ENCODE peak calls at places on chromosomes 11 and 22, in four cellular contexts. One of them, this sample, is unnamed.

GRCh38 chr11:1632053-1632714 is 2.6 kb downstream of the KRTAP5-5 start:
- DNase-seq in K562: no peak
- DNase-seq in A549: no peak
- DNase-seq in GM12878: no peak
- DNase-seq in this sample: no peak

GRCh38 chr11:76152086-76152658 is 54.1 kb downstream of the WNT11 start:
- DNase-seq in A549: peak; percentile 84
- DNase-seq in K562: peak; percentile 89
- DNase-seq in GM12878: peak; percentile 60
- DNase-seq in this sample: no peak

GRCh38 chr11:133072858-133073582 is 459.3 kb downstream of the OPCML start:
- DNase-seq in K562: no peak
- DNase-seq in A549: no peak
- DNase-seq in GM12878: no peak
- DNase-seq in this sample: no peak

GRCh38 chr22:22940961-22941605 is 53.5 kb downstream of the IGLL5 start:
- DNase-seq in GM12878: no peak
- DNase-seq in A549: no peak
- DNase-seq in K562: no peak
- DNase-seq in this sample: no peak

GRCh38 chr22:35154937-35155387 is 89.0 kb downstream of the ISX start:
- DNase-seq in A549: peak; percentile 64
- DNase-seq in GM12878: no peak
- DNase-seq in K562: peak; percentile 54
- DNase-seq in this sample: peak; percentile 63

GRCh38 chr11:66906077-66906929 is 49.4 kb downstream of the LRFN4 start:
- DNase-seq in K562: no peak
- DNase-seq in A549: peak; percentile 61
- DNase-seq in GM12878: no peak
- DNase-seq in this sample: no peak

GRCh38 chr11:90840071-90840470 is 617.2 kb upstream of the CHORDC1 start:
- DNase-seq in K562: no peak
- DNase-seq in GM12878: no peak
- DNase-seq in A549: no peak
- DNase-seq in this sample: no peak

GRCh38 chr11:128888034-128888985 is 2.8 kb upstream of the KCNJ5 start:
- DNase-seq in A549: no peak
- DNase-seq in K562: no peak
- DNase-seq in GM12878: no peak
- DNase-seq in this sample: no peak

GRCh38 chr22:48908547-48908946 is 919.1 kb downstream of the BRD1 start:
- DNase-seq in GM12878: no peak
- DNase-seq in K562: no peak
- DNase-seq in A549: no peak
- DNase-seq in this sample: no peak

GRCh38 chr11:133619397-133619796 is 87.1 kb upstream of the OPCML start:
- DNase-seq in A549: no peak
- DNase-seq in GM12878: no peak
- DNase-seq in K562: no peak
- DNase-seq in this sample: no peak

GRCh38 chr11:64928957-64929356 is 4.5 kb downstream of the PPP2R5B start:
- DNase-seq in GM12878: no peak
- DNase-seq in K562: no peak
- DNase-seq in A549: no peak
- DNase-seq in this sample: no peak

GRCh38 chr11:65014146-65014960 is at the start of gene ARL2:
- DNase-seq in GM12878: no peak
- DNase-seq in K562: peak; percentile 90
- DNase-seq in A549: no peak
- DNase-seq in this sample: no peak

GRCh38 chr11:113906038-113906437 is 1.4 kb downstream of the HTR3B start:
- DNase-seq in GM12878: no peak
- DNase-seq in A549: peak; percentile 54
- DNase-seq in K562: no peak
- DNase-seq in this sample: no peak

GRCh38 chr11:45518096-45518852 is 147.1 kb downstream of the CHST1 start:
- DNase-seq in GM12878: no peak
- DNase-seq in K562: peak; percentile 79
- DNase-seq in A549: no peak
- DNase-seq in this sample: no peak

GRCh38 chr11:111586305-111586915 is 15.8 kb upstream of the SIK2 start:
- DNase-seq in A549: peak; percentile 56
- DNase-seq in K562: peak; percentile 25
- DNase-seq in GM12878: no peak
- DNase-seq in this sample: peak; percentile 27

GRCh38 chr22:25996669-25997068 is 172.6 kb upstream of the SEZ6L start:
- DNase-seq in A549: no peak
- DNase-seq in K562: no peak
- DNase-seq in GM12878: no peak
- DNase-seq in this sample: no peak

GRCh38 chr11:111719379-111719778 is 46.8 kb downstream of the PPP2R1B start:
- DNase-seq in A549: no peak
- DNase-seq in K562: no peak
- DNase-seq in GM12878: no peak
- DNase-seq in this sample: no peak

GRCh38 chr22:22002526-22003055 is 20.0 kb upstream of the TOP3B start:
- DNase-seq in K562: no peak
- DNase-seq in A549: no peak
- DNase-seq in GM12878: no peak
- DNase-seq in this sample: no peak

GRCh38 chr11:60785806-60786361 is 751 bp downstream of the MS4A10 start:
- DNase-seq in A549: no peak
- DNase-seq in GM12878: no peak
- DNase-seq in K562: no peak
- DNase-seq in this sample: no peak

GRCh38 chr11:31419669-31420068 is 50.0 kb downstream of the DNAJC24 start:
- DNase-seq in GM12878: no peak
- DNase-seq in K562: no peak
- DNase-seq in A549: no peak
- DNase-seq in this sample: no peak

DNA sequence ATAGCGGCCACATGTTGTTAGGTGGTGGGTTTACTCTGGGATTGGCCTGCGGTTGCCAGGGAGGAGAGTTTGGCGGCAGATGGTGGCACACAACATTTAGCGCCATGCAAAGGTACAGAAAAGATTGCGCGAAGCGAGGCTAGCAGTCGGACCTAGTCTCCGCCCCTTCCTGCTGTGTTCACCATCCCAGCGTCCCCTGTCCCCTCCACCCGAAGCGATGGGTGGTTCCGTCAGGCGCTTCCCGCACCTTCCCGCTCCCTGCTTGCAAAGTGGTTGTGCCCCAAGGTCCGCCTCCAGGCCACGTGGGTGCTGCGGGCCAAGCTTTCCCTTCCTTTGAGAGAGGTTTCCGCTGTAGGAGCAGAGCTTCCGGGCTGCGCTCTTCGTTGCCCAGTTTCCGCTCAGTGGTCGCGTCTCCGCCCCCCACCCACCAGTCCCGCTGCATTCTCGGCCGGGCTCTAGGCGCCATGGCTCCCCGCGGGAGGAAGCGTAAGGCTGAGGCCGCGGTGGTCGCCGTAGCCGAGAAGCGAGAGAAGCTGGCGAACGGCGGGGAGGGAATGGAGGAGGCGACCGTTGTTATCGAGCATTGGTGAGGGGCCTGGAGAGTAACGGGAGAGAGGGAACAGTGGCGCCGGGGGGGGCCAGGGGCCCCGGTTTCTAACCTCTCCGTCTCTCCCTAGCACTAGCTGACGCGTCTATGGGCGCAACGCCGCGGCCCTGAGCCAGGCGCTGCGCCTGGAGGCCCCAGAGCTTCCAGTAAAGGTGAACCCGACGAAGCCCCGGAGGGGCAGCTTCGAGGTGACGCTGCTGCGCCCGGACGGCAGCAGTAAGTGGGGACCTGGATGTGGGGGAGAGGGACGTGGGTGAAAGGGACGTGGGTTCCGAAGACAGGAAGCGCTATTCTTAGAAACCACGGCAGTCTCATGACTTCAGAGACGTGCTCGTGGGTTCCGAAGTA is at the start of gene SELENOH:
- DNase-seq in K562: peak; percentile 88
- DNase-seq in GM12878: peak; percentile 95
- DNase-seq in A549: peak; percentile 98
- DNase-seq in this sample: peak; percentile 94
- TF ChIP-seq CHD2 in K562: peak; percentile 46
- TF ChIP-seq CHD2 in GM12878: peak; percentile 88
- TF ChIP-seq CHD2 in A549: peak; percentile 33
- TF ChIP-seq CHD2 in this sample: peak; percentile 91

DNA sequence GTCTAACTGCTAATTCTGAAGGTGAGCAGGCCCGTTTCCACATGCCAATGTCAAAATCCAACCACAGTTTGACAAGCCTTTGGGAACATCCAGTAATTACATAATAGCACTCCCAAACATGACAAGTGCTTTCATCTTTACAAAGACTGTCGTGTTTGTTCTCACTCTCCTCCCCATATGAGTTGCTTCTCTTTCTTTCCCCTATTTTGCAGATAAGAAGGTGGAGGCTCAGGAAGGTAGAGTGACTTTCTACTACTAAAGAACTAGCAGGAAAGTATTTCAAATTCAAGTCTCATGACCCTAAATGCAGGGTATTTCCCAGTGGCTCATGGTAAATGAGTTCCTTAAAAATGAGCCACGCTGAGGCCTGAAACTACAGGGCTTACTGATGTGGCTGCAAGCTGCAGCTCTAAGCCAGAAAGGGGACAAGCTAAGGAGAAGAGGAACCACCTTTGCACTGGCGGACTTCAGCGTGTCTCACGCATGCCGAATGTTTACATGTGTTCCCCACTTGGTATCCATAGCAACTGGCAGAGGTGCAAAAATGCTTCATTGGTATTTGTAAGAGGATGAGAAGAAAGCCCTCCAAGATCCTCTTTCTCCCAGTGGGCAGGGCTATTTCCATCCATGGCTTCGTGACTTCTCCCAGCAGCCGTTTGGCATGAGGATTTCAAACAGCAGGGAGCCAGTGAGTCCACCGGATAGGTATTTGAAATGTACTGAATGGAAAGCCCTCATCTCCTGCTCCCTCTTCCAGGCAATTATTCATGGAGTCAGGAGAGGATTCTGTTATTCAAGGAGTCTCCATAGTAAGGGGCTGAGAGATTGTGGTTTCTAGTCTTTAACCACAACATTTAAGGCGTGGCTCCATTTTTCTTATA is 55.5 kb upstream of the CD44 start:
- DNase-seq in GM12878: peak; percentile 86
- DNase-seq in K562: no peak
- DNase-seq in A549: peak; percentile 80
- DNase-seq in this sample: no peak
- H3K4me1 ChIP-seq in GM12878: peaks cover 51% of the 10 kb centered on the region
- H3K4me1 ChIP-seq in K562: peaks cover 16% of the 10 kb centered on the region
- H3K4me1 ChIP-seq in A549: peaks cover 34% of the 10 kb centered on the region
- H3K4me1 ChIP-seq in this sample: no peaks in the 10 kb centered on the region

GRCh38 chr22:29259253-29259899 is 8.4 kb downstream of the RHBDD3 start:
- DNase-seq in A549: peak; percentile 29
- DNase-seq in GM12878: no peak
- DNase-seq in K562: no peak
- DNase-seq in this sample: peak; percentile 42
- TF ChIP-seq RCOR1 in A549: no peak
- TF ChIP-seq RCOR1 in GM12878: no peak
- TF ChIP-seq RCOR1 in K562: no peak
- TF ChIP-seq RCOR1 in this sample: no peak

GRCh38 chr22:31148953-31149627 is 8.8 kb upstream of the PLA2G3 start:
- DNase-seq in K562: peak; percentile 51
- DNase-seq in A549: peak; percentile 72
- DNase-seq in GM12878: no peak
- DNase-seq in this sample: peak; percentile 88
- TF ChIP-seq CHD2 in K562: no peak
- TF ChIP-seq CHD2 in A549: no peak
- TF ChIP-seq CHD2 in GM12878: no peak
- TF ChIP-seq CHD2 in this sample: no peak

GRCh38 chr11:12499071-12499470 is 121.7 kb downstream of the PARVA start:
- DNase-seq in GM12878: no peak
- DNase-seq in K562: no peak
- DNase-seq in A549: no peak
- DNase-seq in this sample: no peak
- H3K4me1 ChIP-seq in GM12878: no peaks in the 10 kb centered on the region
- H3K4me1 ChIP-seq in K562: peaks cover 2% of the 10 kb centered on the region
- H3K4me1 ChIP-seq in A549: peaks cover 12% of the 10 kb centered on the region
- H3K4me1 ChIP-seq in this sample: peaks cover 2% of the 10 kb centered on the region

GRCh38 chr11:9003573-9004309 is at the start of gene NRIP3:
- DNase-seq in K562: peak; percentile 91
- DNase-seq in A549: peak; percentile 48
- DNase-seq in GM12878: no peak
- DNase-seq in this sample: peak; percentile 94

GRCh38 chr11:9001736-9002135 is 2.1 kb downstream of the NRIP3 start:
- DNase-seq in K562: no peak
- DNase-seq in A549: no peak
- DNase-seq in GM12878: no peak
- DNase-seq in this sample: no peak

GRCh38 chr11:9002920-9003572 is 755 bp downstream of the NRIP3 start:
- DNase-seq in A549: no peak
- DNase-seq in K562: no peak
- DNase-seq in GM12878: no peak
- DNase-seq in this sample: no peak

GRCh38 chr11:9005087-9005486 is 1.3 kb upstream of the NRIP3 start:
- DNase-seq in GM12878: no peak
- DNase-seq in A549: no peak
- DNase-seq in K562: no peak
- DNase-seq in this sample: no peak

DNA sequence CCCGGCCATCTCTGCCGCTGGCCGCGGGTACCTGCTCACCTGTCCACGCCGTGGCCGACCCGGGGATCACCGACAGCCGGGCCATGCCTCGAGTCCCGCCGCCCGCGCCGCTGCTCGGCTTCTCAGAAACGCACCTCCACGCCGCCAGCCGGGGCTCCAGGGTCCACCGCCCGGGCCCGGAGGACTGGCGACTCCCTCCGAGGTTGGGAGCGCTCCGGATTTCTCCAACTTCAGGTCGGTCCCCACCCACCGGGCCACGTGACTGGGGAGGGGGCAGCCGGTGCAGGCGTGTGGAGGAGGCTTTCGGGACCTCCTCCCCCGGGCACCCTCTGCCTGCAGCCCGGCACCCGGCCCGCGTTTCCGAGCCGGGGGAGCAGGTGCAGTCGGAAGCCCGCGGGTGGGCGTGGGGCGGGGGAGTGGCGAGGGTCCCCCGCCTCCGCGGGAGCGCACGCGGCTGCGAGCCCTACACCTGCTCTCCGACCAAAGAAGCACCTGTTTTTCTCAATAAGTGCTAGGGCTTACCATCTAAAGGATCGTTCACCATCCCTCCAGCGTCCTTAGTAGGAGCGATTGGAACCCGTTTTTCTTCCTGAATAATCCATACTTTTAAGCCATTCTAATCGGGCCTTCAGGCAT is 627 bp upstream of the NRIP3 start:
- DNase-seq in GM12878: no peak
- DNase-seq in K562: peak; percentile 17
- DNase-seq in A549: no peak
- DNase-seq in this sample: no peak
- TF ChIP-seq RCOR1 in GM12878: no peak
- TF ChIP-seq RCOR1 in K562: no peak
- TF ChIP-seq RCOR1 in A549: no peak
- TF ChIP-seq RCOR1 in this sample: no peak

GRCh38 chr11:82462588-82462987 is 271.1 kb downstream of the FAM181B start:
- DNase-seq in GM12878: no peak
- DNase-seq in K562: no peak
- DNase-seq in A549: no peak
- DNase-seq in this sample: no peak

GRCh38 chr11:82465481-82465880 is 268.2 kb downstream of the FAM181B start:
- DNase-seq in A549: no peak
- DNase-seq in K562: no peak
- DNase-seq in GM12878: no peak
- DNase-seq in this sample: no peak
- TF ChIP-seq CHD2 in A549: no peak
- TF ChIP-seq CHD2 in K562: no peak
- TF ChIP-seq CHD2 in GM12878: no peak
- TF ChIP-seq CHD2 in this sample: no peak